ENCODE peak calls at places on chromosomes 7 and 10, in six cellular contexts. F, V, Q, P, X and W are unnamed samples.

GRCh38 chr7:81361769-81362168 is 408.1 kb downstream of the HGF start:
- DNase-seq in F (no peak), V (peak; percentile 5), Q (no peak), P (no peak), X (no peak), W (no peak)

GRCh38 chr10:73871915-73872710 is 2.2 kb downstream of the CAMK2G start:
- DNase-seq in F (peak; percentile 96), V (no peak), Q (no peak), P (no peak), X (no peak), W (no peak)

GRCh38 chr10:59234814-59235429 is 58.5 kb downstream of the PHYHIPL start:
- DNase-seq in F (peak; percentile 36), V (peak; percentile 54), Q (no peak), P (no peak), X (no peak), W (no peak)

GRCh38 chr7:94303736-94304135 is 91.0 kb upstream of the COL1A2 start:
- DNase-seq in F (no peak), V (no peak), Q (no peak), P (no peak), X (no peak), W (no peak)

GRCh38 chr10:62050941-62051433 is 149.5 kb downstream of the ARID5B start:
- DNase-seq in F (no peak), V (peak; percentile 37), Q (peak; percentile 82), P (no peak), X (no peak), W (peak; percentile 66)

GRCh38 chr7:22094413-22095304 is 149.0 kb upstream of the CDCA7L start:
- DNase-seq in F (no peak), V (peak; percentile 14), Q (no peak), P (no peak), X (no peak), W (no peak)

GRCh38 chr10:29239569-29240472 is 49.0 kb upstream of the LYZL1 start:
- DNase-seq in F (peak; percentile 74), V (peak; percentile 83), Q (no peak), P (no peak), X (no peak), W (no peak)

GRCh38 chr10:114534480-114535095 is 123.5 kb downstream of the ABLIM1 start:
- DNase-seq in F (no peak), V (no peak), Q (no peak), P (no peak), X (no peak), W (no peak)

GRCh38 chr7:54904986-54905385 is 113.8 kb upstream of the EGFR start:
- DNase-seq in F (no peak), V (no peak), Q (no peak), P (no peak), X (no peak), W (no peak)

GRCh38 chr7:127943541-127944521 is 87.4 kb downstream of the LRRC4 start:
- DNase-seq in F (no peak), V (no peak), Q (no peak), P (no peak), X (no peak), W (no peak)

GRCh38 chr7:105454921-105455320 is 66.2 kb upstream of the SRPK2 start:
- DNase-seq in F (no peak), V (no peak), Q (no peak), P (no peak), X (no peak), W (no peak)

GRCh38 chr10:17474595-17474994 is 20.2 kb upstream of the ST8SIA6 start:
- DNase-seq in F (no peak), V (no peak), Q (no peak), P (no peak), X (no peak), W (no peak)

GRCh38 chr7:125857606-125858005 is 928.0 kb upstream of the POT1 start:
- DNase-seq in F (no peak), V (no peak), Q (no peak), P (no peak), X (no peak), W (no peak)

GRCh38 chr7:43487731-43488073 is 95.2 kb upstream of the STK17A start:
- DNase-seq in F (no peak), V (no peak), Q (no peak), P (no peak), X (no peak), W (no peak)

GRCh38 chr7:158015403-158016116 is 572.1 kb downstream of the PTPRN2 start:
- DNase-seq in F (peak; percentile 5), V (no peak), Q (no peak), P (peak; percentile 36), X (no peak), W (no peak)

GRCh38 chr10:24360286-24361127 is 151.6 kb downstream of the KIAA1217 start:
- DNase-seq in F (peak; percentile 75), V (peak; percentile 81), Q (no peak), P (no peak), X (peak; percentile 57), W (peak; percentile 80)

GRCh38 chr7:24908757-24909156 is 71.2 kb downstream of the OSBPL3 start:
- DNase-seq in F (no peak), V (no peak), Q (no peak), P (no peak), X (no peak), W (no peak)

GRCh38 chr10:35007858-35008301 is 82.3 kb downstream of the CUL2 start:
- DNase-seq in F (no peak), V (peak; percentile 27), Q (no peak), P (no peak), X (no peak), W (no peak)

GRCh38 chr7:33040803-33041516 is 21.6 kb downstream of the NT5C3A start:
- DNase-seq in F (no peak), V (no peak), Q (no peak), P (no peak), X (no peak), W (no peak)

GRCh38 chr10:116779076-116779687 is 36.8 kb upstream of the HSPA12A start:
- DNase-seq in F (no peak), V (no peak), Q (no peak), P (no peak), X (no peak), W (no peak)

GRCh38 chr7:86968618-86969017 is 90.8 kb downstream of the ELAPOR2 start:
- DNase-seq in F (no peak), V (no peak), Q (no peak), P (no peak), X (no peak), W (no peak)

GRCh38 chr7:85830982-85831381 is 644.1 kb upstream of the SEMA3D start:
- DNase-seq in F (no peak), V (no peak), Q (no peak), P (no peak), X (no peak), W (no peak)
- H3K4me1 ChIP-seq in F (no peaks in the 10 kb centered on the region), V (peaks cover 9% of the 10 kb centered on the region), Q (no peaks in the 10 kb centered on the region), P (no peaks in the 10 kb centered on the region), X (no peaks in the 10 kb centered on the region), W (no peaks in the 10 kb centered on the region)

GRCh38 chr10:37576154-37576553 is 281.3 kb downstream of the ZNF248 start:
- DNase-seq in F (no peak), V (no peak), Q (no peak), P (no peak), X (no peak), W (no peak)
- H3K4me3 ChIP-seq in F (no peak overlapping the region), V (no peak overlapping the region), Q (no peak overlapping the region), P (no peak overlapping the region), X (no peak overlapping the region), W (no peak overlapping the region)

GRCh38 chr10:71827828-71828227 is 23.2 kb downstream of the PSAP start:
- DNase-seq in F (no peak), V (no peak), Q (no peak), P (peak; percentile 35), X (no peak), W (no peak)

GRCh38 chr10:71829171-71829570 is 21.9 kb downstream of the PSAP start:
- DNase-seq in F (no peak), V (no peak), Q (no peak), P (no peak), X (no peak), W (no peak)

GRCh38 chr10:71831646-71832552 is 19.2 kb downstream of the PSAP start:
- DNase-seq in F (no peak), V (no peak), Q (no peak), P (no peak), X (no peak), W (peak; percentile 55)

GRCh38 chr10:71830726-71831125 is 20.3 kb downstream of the PSAP start:
- DNase-seq in F (no peak), V (no peak), Q (no peak), P (no peak), X (no peak), W (no peak)

GRCh38 chr10:71828702-71829101 is 22.3 kb downstream of the PSAP start:
- DNase-seq in F (no peak), V (no peak), Q (no peak), P (no peak), X (no peak), W (no peak)
- H3K36me3 ChIP-seq in F (peaks cover 21% of the 10 kb centered on the region), V (peaks cover 71% of the 10 kb centered on the region), Q (peaks cover 71% of the 10 kb centered on the region), P (peaks cover 95% of the 10 kb centered on the region), X (peaks cover 54% of the 10 kb centered on the region), W (peaks cover 98% of the 10 kb centered on the region)

DNA sequence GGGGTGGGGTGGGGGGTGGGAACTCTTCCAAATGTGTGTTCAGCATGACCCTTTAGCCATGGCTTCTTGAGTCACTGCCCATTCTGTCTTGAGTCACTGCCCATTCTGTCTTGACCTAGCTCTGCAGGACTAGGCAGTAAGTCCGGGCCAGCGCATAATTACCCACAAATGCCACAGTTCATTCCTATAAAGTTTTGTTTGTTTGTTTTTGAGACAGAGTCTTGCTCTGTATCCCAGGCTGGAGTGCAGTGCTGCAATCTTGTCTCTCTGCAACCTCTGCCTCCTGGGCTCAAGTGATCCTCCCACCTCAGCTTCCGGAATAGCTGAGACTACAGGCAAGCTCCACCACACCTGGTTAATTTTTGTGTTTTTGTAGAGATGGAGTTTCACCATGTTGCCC is 32.7 kb upstream of the TARP start:
- DNase-seq in F (no peak), V (no peak), Q (no peak), P (no peak), X (no peak), W (no peak)
- H3K4me1 ChIP-seq in F (no peaks in the 10 kb centered on the region), V (peaks cover 7% of the 10 kb centered on the region), Q (peaks cover 4% of the 10 kb centered on the region), P (peaks cover 3% of the 10 kb centered on the region), X (peaks cover 4% of the 10 kb centered on the region), W (no peaks in the 10 kb centered on the region)